ENCODE peak calls at places on chromosomes 5 and 9, in six cellular contexts. X, Z, N, I, H and J are unnamed samples.

GRCh38 chr9:90607701-90608122 is 34.9 kb downstream of the DIRAS2 start:
- DNase-seq in X (no peak), Z (no peak), N (no peak), I (no peak), H (peak; percentile 50), J (no peak)

GRCh38 chr9:124743686-124744348 is 27.3 kb downstream of the NR6A1 start:
- DNase-seq in X (no peak), Z (no peak), N (no peak), I (no peak), H (no peak), J (no peak)

GRCh38 chr5:138077064-138077696 is 6.7 kb upstream of the WNT8A start:
- DNase-seq in X (peak; percentile 58), Z (peak; percentile 61), N (peak; percentile 62), I (no peak), H (peak; percentile 76), J (peak; percentile 73)

GRCh38 chr9:136401173-136401922 is 1.4 kb upstream of the SNAPC4 start:
- DNase-seq in X (no peak), Z (no peak), N (no peak), I (no peak), H (no peak), J (no peak)

GRCh38 chr9:89361816-89362646 is 43.7 kb downstream of the SECISBP2 start:
- DNase-seq in X (no peak), Z (no peak), N (no peak), I (no peak), H (no peak), J (no peak)

GRCh38 chr5:153151558-153151957 is 338.9 kb upstream of the GRIA1 start:
- DNase-seq in X (no peak), Z (no peak), N (no peak), I (no peak), H (no peak), J (no peak)

GRCh38 chr9:86318187-86318586 is 35.8 kb upstream of the ISCA1 start:
- DNase-seq in X (no peak), Z (no peak), N (no peak), I (no peak), H (no peak), J (no peak)

GRCh38 chr5:7667216-7667767 is 183.6 kb downstream of the CFAP90 start:
- DNase-seq in X (no peak), Z (no peak), N (no peak), I (no peak), H (no peak), J (no peak)

GRCh38 chr5:93189707-93190120 is 391.3 kb downstream of the NR2F1-AS1 start:
- DNase-seq in X (no peak), Z (peak; percentile 76), N (peak; percentile 78), I (no peak), H (no peak), J (peak; percentile 18)

GRCh38 chr5:13973724-13974123 is 29.2 kb upstream of the DNAH5 start:
- DNase-seq in X (no peak), Z (no peak), N (no peak), I (no peak), H (no peak), J (no peak)

GRCh38 chr5:80654054-80654390 is 430 bp upstream of the MSH3 start:
- DNase-seq in X (peak; percentile 48), Z (peak; percentile 20), N (no peak), I (no peak), H (peak; percentile 56), J (peak; percentile 25)

GRCh38 chr9:93083592-93084470 is 12.2 kb upstream of the CARD19 start:
- DNase-seq in X (no peak), Z (no peak), N (no peak), I (no peak), H (peak; percentile 3), J (no peak)

GRCh38 chr5:42930934-42931333 is 109.2 kb downstream of the ANXA2R start:
- DNase-seq in X (no peak), Z (no peak), N (no peak), I (no peak), H (no peak), J (no peak)

GRCh38 chr5:90488791-90489190 is 14.1 kb downstream of the POLR3G start:
- DNase-seq in X (no peak), Z (no peak), N (no peak), I (no peak), H (no peak), J (no peak)

GRCh38 chr5:124721336-124721735 is 25.1 kb downstream of the ZNF608 start:
- DNase-seq in X (no peak), Z (no peak), N (no peak), I (no peak), H (peak; percentile 42), J (no peak)

GRCh38 chr5:124718376-124718775 is 28.1 kb downstream of the ZNF608 start:
- DNase-seq in X (no peak), Z (no peak), N (no peak), I (no peak), H (peak; percentile 72), J (no peak)

GRCh38 chr5:124719346-124719967 is 27.0 kb downstream of the ZNF608 start:
- DNase-seq in X (no peak), Z (no peak), N (no peak), I (no peak), H (no peak), J (no peak)

GRCh38 chr5:124724357-124725039 is 21.9 kb downstream of the ZNF608 start:
- DNase-seq in X (no peak), Z (no peak), N (no peak), I (no peak), H (no peak), J (no peak)

GRCh38 chr5:124720589-124720988 is 25.9 kb downstream of the ZNF608 start:
- DNase-seq in X (no peak), Z (no peak), N (no peak), I (no peak), H (no peak), J (no peak)
- TF ChIP-seq RAD21 in X (no peak), Z (no peak), N (no peak), I (no peak), H (no peak), J (no peak)

DNA sequence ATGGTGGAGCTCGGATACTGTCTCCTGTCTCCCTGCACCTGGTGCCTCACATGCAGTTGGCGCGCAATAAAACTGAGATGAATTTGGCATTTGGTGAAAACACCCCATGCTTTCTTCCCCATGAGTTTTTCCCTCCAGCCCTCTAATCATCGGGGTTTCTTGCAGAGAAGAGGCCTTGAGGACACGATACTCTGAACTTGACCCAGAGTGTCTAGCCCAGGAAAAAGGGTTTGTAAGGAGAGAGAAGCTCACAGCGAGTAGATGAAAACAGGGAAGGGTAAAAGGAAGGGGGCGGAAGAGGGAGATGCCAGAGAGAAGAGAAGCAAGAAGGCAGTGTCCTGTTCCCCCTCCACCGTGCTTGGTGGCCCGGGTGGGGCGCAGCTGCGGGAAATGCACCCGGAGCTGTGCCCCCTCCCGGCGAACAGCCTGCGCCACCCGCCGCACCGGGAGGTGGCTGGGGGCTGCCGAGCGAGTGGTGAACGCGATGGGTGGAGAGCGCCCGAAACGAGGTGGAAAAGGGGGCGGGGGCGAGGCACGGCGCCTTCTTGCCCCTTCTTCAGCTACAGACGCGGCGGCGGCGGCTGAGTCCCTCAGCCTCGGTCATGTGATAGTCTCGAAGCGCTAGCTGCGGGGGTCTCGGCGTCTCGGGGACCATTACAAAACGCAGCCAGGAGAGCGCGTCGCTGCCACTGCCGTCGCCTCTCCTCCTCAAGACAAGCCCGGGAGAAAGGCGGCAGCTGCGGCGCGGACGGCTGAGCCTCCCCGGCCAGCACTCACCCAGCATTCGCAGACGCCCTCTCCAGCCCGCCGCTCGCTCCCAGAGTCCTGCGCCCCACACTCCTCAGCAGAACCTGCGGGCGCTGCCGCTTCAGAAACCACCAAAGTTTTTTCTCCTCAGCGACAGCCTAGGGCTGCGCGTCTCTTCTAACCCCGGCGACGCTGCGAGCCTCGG is 1.1 kb upstream of the FOXB2 start:
- DNase-seq in X (no peak), Z (no peak), N (no peak), I (no peak), H (peak; percentile 37), J (no peak)
- TF ChIP-seq REST in X (no peak), Z (no peak), N (no peak), I (no peak), H (no peak), J (no peak)

DNA sequence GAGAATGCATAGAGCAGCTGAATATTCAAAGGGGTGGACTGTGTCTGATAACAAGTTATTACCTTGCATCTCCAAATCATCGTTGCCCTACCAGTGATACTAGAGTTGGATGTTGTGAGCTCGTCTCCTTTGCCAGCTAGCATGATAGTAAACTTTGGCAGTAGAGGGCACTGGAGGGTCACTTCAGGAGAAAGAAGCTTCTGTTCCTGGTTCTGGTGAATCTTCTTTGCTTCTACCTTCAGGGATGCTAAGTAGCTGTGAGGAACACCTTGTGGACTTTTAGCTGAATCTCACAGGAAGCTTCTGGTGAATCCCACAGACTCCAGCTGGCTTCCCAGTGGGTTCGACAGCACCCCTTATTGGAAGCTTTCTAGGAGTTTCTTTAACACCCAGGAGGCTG is 626.6 kb upstream of the SGCD start:
- DNase-seq in X (no peak), Z (no peak), N (no peak), I (no peak), H (no peak), J (no peak)
- TF ChIP-seq RAD21 in X (no peak), Z (no peak), N (no peak), I (peak; percentile 38), H (peak; percentile 40), J (peak; percentile 63)

DNA sequence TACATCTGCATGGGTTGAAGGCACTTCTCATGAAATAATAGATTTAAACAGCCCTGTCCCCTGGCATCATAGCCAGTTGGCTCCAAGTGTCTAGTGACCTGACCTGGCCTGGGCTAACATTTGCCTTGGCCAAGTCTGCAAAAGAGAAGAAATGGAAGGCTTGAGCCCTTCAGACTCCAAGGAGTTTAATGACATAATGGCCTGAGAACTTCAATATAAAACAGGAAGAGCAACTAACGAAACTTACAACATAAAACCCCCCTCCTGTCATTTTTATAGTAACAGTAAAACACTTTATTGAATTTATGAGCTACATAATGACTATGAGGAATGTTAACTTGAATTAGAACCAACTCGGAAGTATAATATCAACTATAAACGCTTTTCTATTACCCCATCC is 218.8 kb upstream of the TBCA start:
- DNase-seq in X (no peak), Z (no peak), N (no peak), I (no peak), H (no peak), J (no peak)
- TF ChIP-seq REST in X (no peak), Z (no peak), N (no peak), I (no peak), H (no peak), J (no peak)

GRCh38 chr9:26722755-26723154 is 169.8 kb downstream of the CAAP1 start:
- DNase-seq in X (no peak), Z (no peak), N (no peak), I (no peak), H (no peak), J (no peak)

GRCh38 chr9:26725573-26725972 is 167.0 kb downstream of the CAAP1 start:
- DNase-seq in X (no peak), Z (no peak), N (no peak), I (no peak), H (no peak), J (no peak)

GRCh38 chr9:26727471-26727870 is 165.1 kb downstream of the CAAP1 start:
- DNase-seq in X (no peak), Z (no peak), N (no peak), I (no peak), H (no peak), J (no peak)

DNA sequence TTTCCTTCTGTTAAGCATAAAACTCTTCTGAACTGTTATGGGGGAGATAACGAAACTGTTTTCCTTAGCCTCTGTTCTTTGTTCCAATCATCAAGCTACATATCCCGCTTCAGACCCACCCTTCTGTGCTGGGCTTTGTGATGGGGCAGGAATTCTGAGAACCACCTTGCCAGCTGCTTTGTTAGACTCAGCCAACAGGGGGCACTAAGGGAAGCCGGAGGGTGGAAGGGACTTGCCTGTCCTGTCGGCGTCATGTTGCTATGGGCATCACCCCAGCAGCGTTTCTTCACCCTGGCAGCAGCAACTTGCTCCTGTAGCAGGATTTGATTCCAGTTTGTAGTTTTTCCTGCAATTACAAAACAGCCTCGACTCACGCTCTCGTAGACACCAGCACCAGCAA is 169.1 kb downstream of the CAAP1 start:
- DNase-seq in X (no peak), Z (peak; percentile 20), N (peak; percentile 55), I (no peak), H (no peak), J (peak; percentile 70)
- TF ChIP-seq RAD21 in X (peak; percentile 33), Z (no peak), N (peak; percentile 48), I (peak; percentile 48), H (no peak), J (peak; percentile 32)